ENCODE peak calls at places on chromosomes 2 and 18, in four cellular contexts. One of them, this sample, is unnamed.

GRCh38 chr2:33184026-33184425 is 237.3 kb downstream of the LTBP1 start:
- DNase-seq in K562: no peak
- DNase-seq in H1: no peak
- DNase-seq in SK-N-SH: no peak
- DNase-seq in this sample: no peak

GRCh38 chr18:23365602-23366001 is 87.5 kb upstream of the RIOK3 start:
- DNase-seq in H1: no peak
- DNase-seq in K562: no peak
- DNase-seq in SK-N-SH: no peak
- DNase-seq in this sample: no peak

GRCh38 chr2:3406501-3406900 is 27.0 kb downstream of the TRAPPC12 start:
- DNase-seq in SK-N-SH: no peak
- DNase-seq in H1: no peak
- DNase-seq in K562: no peak
- DNase-seq in this sample: no peak

GRCh38 chr2:34365937-34366336 is 766.8 kb upstream of the FAM98A start:
- DNase-seq in K562: no peak
- DNase-seq in SK-N-SH: no peak
- DNase-seq in H1: peak
- DNase-seq in this sample: peak

GRCh38 chr2:181239400-181239799 is 217.8 kb upstream of the ITGA4 start:
- DNase-seq in SK-N-SH: no peak
- DNase-seq in K562: no peak
- DNase-seq in H1: no peak
- DNase-seq in this sample: peak

GRCh38 chr2:45729753-45730512 is 78.5 kb downstream of the PRKCE start:
- DNase-seq in K562: peak
- DNase-seq in H1: no peak
- DNase-seq in SK-N-SH: no peak
- DNase-seq in this sample: no peak

GRCh38 chr2:7154666-7155065 is 237.5 kb downstream of the RNF144A start:
- DNase-seq in H1: no peak
- DNase-seq in SK-N-SH: no peak
- DNase-seq in K562: no peak
- DNase-seq in this sample: no peak

GRCh38 chr2:109264595-109265328 is 135.8 kb downstream of the SH3RF3 start:
- DNase-seq in H1: no peak
- DNase-seq in SK-N-SH: no peak
- DNase-seq in K562: no peak
- DNase-seq in this sample: no peak

GRCh38 chr2:196131949-196132925 is 39.1 kb downstream of the STK17B start:
- DNase-seq in H1: no peak
- DNase-seq in K562: no peak
- DNase-seq in SK-N-SH: no peak
- DNase-seq in this sample: peak

GRCh38 chr2:232120911-232121310 is 159.4 kb downstream of the DIS3L2 start:
- DNase-seq in K562: no peak
- DNase-seq in H1: no peak
- DNase-seq in SK-N-SH: no peak
- DNase-seq in this sample: no peak

GRCh38 chr2:231336700-231337099 is 58.8 kb upstream of the B3GNT7 start:
- DNase-seq in H1: no peak
- DNase-seq in K562: no peak
- DNase-seq in SK-N-SH: no peak
- DNase-seq in this sample: no peak

GRCh38 chr2:47653909-47654789 is 128.8 kb upstream of the MSH6 start:
- DNase-seq in SK-N-SH: peak
- DNase-seq in K562: peak
- DNase-seq in H1: peak
- DNase-seq in this sample: peak

GRCh38 chr18:46570134-46570533 is 86.9 kb downstream of the LOXHD1 start:
- DNase-seq in SK-N-SH: no peak
- DNase-seq in K562: no peak
- DNase-seq in H1: no peak
- DNase-seq in this sample: no peak

GRCh38 chr2:98876741-98877140 is 59.3 kb downstream of the CRACDL start:
- DNase-seq in K562: no peak
- DNase-seq in H1: no peak
- DNase-seq in SK-N-SH: no peak
- DNase-seq in this sample: no peak

GRCh38 chr2:84970266-84970955 is 550 bp upstream of the KCMF1 start:
- DNase-seq in H1: peak
- DNase-seq in SK-N-SH: peak
- DNase-seq in K562: peak
- DNase-seq in this sample: peak

GRCh38 chr2:95278051-95278471 is 3.8 kb downstream of the PROM2 start:
- DNase-seq in SK-N-SH: no peak
- DNase-seq in H1: no peak
- DNase-seq in K562: peak
- DNase-seq in this sample: no peak

GRCh38 chr2:120914839-120915521 is 179.3 kb downstream of the GLI2 start:
- DNase-seq in K562: peak
- DNase-seq in H1: no peak
- DNase-seq in SK-N-SH: no peak
- DNase-seq in this sample: no peak

GRCh38 chr2:31337197-31337596 is 77.3 kb downstream of the XDH start:
- DNase-seq in H1: no peak
- DNase-seq in SK-N-SH: no peak
- DNase-seq in K562: no peak
- DNase-seq in this sample: no peak

GRCh38 chr18:45755936-45756335 is 32.0 kb downstream of the SLC14A1 start:
- DNase-seq in H1: no peak
- DNase-seq in K562: no peak
- DNase-seq in SK-N-SH: no peak
- DNase-seq in this sample: no peak

GRCh38 chr2:130963849-130964793 is 127.4 kb downstream of the ARHGEF4 start:
- DNase-seq in H1: peak
- DNase-seq in K562: peak
- DNase-seq in SK-N-SH: peak
- DNase-seq in this sample: peak

GRCh38 chr2:239720411-239721365 is 304.5 kb downstream of the NDUFA10 start:
- DNase-seq in SK-N-SH: no peak
- DNase-seq in K562: no peak
- DNase-seq in H1: peak
- DNase-seq in this sample: no peak

GRCh38 chr18:34806527-34806926 is 96.4 kb downstream of the DTNA start:
- DNase-seq in K562: no peak
- DNase-seq in H1: no peak
- DNase-seq in SK-N-SH: no peak
- DNase-seq in this sample: no peak

GRCh38 chr2:237081596-237081995 is 4.1 kb upstream of the COPS8 start:
- DNase-seq in K562: no peak
- DNase-seq in SK-N-SH: no peak
- DNase-seq in H1: no peak
- DNase-seq in this sample: no peak

GRCh38 chr2:216341151-216341550 is 31.1 kb downstream of the MARCHF4 start:
- DNase-seq in K562: no peak
- DNase-seq in H1: no peak
- DNase-seq in SK-N-SH: no peak
- DNase-seq in this sample: no peak

GRCh38 chr2:238488347-238488826 is 61.7 kb downstream of the ASB1 start:
- DNase-seq in H1: no peak
- DNase-seq in SK-N-SH: no peak
- DNase-seq in K562: no peak
- DNase-seq in this sample: no peak

GRCh38 chr2:109482371-109482841 is 131.4 kb downstream of the SEPTIN10 start:
- DNase-seq in K562: no peak
- DNase-seq in H1: no peak
- DNase-seq in SK-N-SH: no peak
- DNase-seq in this sample: no peak

GRCh38 chr2:39632871-39633270 is 32.8 kb upstream of the TMEM178A start:
- DNase-seq in SK-N-SH: no peak
- DNase-seq in K562: no peak
- DNase-seq in H1: no peak
- DNase-seq in this sample: no peak

DNA sequence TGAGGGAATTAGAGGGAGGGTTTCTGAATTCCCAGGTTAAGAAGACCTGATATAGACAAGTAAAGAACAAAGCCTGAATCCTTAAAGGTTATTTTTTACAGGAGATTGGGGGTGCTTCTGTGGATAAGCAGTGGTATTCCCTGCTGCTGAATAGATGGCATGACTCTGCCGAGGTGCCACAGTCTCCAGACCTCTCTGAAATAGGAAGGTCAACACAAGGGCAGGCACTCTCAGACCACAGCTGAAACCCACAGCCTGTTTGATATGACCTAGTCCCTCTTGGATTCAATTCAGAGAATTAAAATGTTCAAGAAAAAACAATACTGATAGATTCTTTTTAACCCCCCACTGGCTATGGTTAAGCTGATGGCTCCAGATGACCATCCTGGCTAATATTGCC is 259.3 kb downstream of the PTGR3 start:
- DNase-seq in SK-N-SH: no peak
- DNase-seq in K562: no peak
- DNase-seq in H1: no peak
- DNase-seq in this sample: no peak
- TF ChIP-seq TEAD4 in SK-N-SH: no peak
- TF ChIP-seq TEAD4 in K562: no peak
- TF ChIP-seq TEAD4 in H1: no peak
- TF ChIP-seq TEAD4 in this sample: no peak

DNA sequence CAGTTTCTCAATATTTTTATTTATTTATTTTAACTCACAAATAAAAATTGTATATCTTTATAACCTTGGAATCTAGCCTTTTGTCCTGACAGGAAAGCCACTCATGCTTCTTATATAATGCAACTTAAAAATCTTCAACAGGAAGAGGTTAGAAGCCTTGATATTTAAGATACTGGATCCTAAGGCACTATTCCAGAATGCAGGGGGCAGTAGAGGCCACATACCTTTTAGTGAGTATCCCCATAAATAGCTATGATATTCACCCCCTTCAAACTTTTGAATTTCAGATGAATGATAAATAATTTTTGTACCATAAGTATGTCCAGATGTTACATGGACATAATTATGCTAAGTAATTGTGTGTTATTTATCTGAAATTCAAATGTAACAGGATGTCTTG is 592.7 kb upstream of the VRK2 start:
- DNase-seq in K562: no peak
- DNase-seq in H1: no peak
- DNase-seq in SK-N-SH: no peak
- DNase-seq in this sample: no peak
- TF ChIP-seq TEAD4 in K562: no peak
- TF ChIP-seq TEAD4 in H1: peak
- TF ChIP-seq TEAD4 in SK-N-SH: no peak
- TF ChIP-seq TEAD4 in this sample: no peak

GRCh38 chr2:63132020-63132419 is 81.4 kb downstream of the OTX1 start:
- DNase-seq in K562: no peak
- DNase-seq in H1: no peak
- DNase-seq in SK-N-SH: no peak
- DNase-seq in this sample: no peak
- TF ChIP-seq TEAD4 in K562: no peak
- TF ChIP-seq TEAD4 in H1: no peak
- TF ChIP-seq TEAD4 in SK-N-SH: no peak
- TF ChIP-seq TEAD4 in this sample: no peak

GRCh38 chr18:48528861-48529260 is 10.0 kb upstream of the CTIF start:
- DNase-seq in K562: no peak
- DNase-seq in H1: no peak
- DNase-seq in SK-N-SH: no peak
- DNase-seq in this sample: no peak

GRCh38 chr18:48531082-48531403 is 7.8 kb upstream of the CTIF start:
- DNase-seq in K562: no peak
- DNase-seq in SK-N-SH: no peak
- DNase-seq in H1: no peak
- DNase-seq in this sample: no peak

GRCh38 chr18:48531979-48532378 is 6.9 kb upstream of the CTIF start:
- DNase-seq in K562: no peak
- DNase-seq in SK-N-SH: no peak
- DNase-seq in H1: no peak
- DNase-seq in this sample: no peak

GRCh38 chr18:48530399-48531081 is 8.3 kb upstream of the CTIF start:
- DNase-seq in SK-N-SH: no peak
- DNase-seq in H1: no peak
- DNase-seq in K562: no peak
- DNase-seq in this sample: no peak

GRCh38 chr18:48529796-48530195 is 9.0 kb upstream of the CTIF start:
- DNase-seq in K562: no peak
- DNase-seq in SK-N-SH: no peak
- DNase-seq in H1: no peak
- DNase-seq in this sample: no peak
- TF ChIP-seq TEAD4 in K562: no peak
- TF ChIP-seq TEAD4 in SK-N-SH: no peak
- TF ChIP-seq TEAD4 in H1: no peak
- TF ChIP-seq TEAD4 in this sample: no peak